ENCODE peak calls at places on chromosomes 1 and 21, in four cellular contexts. T is anterior cingulate cortex, X is germinal center, I is aorta. N is an unnamed sample.

GRCh38 chr1:9503001-9503675 is 36.1 kb upstream of the SLC25A33 start:
- DNase-seq in T (no peak), X (no peak), I (no peak), N (no peak)

GRCh38 chr1:212260557-212261342 is 24.5 kb upstream of the PPP2R5A start:
- DNase-seq in X (no peak), T (no peak), I (no peak), N (no peak)

GRCh38 chr1:43552813-43553212 is 22.1 kb downstream of the PTPRF start:
- DNase-seq in I (no peak), X (no peak), T (peak; percentile 65), N (peak; percentile 80)

GRCh38 chr1:63537940-63538339 is 14.6 kb downstream of the EFCAB7 start:
- DNase-seq in T (no peak), X (peak; percentile 4), I (no peak), N (no peak)

GRCh38 chr1:75964760-75965408 is 32.7 kb upstream of the ASB17 start:
- DNase-seq in X (no peak), I (no peak), T (no peak), N (no peak)

GRCh38 chr1:233700338-233700737 is 86.4 kb downstream of the KCNK1 start:
- DNase-seq in X (no peak), T (no peak), I (no peak), N (no peak)

GRCh38 chr21:43362306-43362927 is 64.5 kb downstream of the SIK1 start:
- DNase-seq in X (peak; percentile 79), I (peak; percentile 82), T (peak; percentile 35), N (no peak)

GRCh38 chr1:180988221-180988826 is 34.3 kb downstream of the STX6 start:
- DNase-seq in T (no peak), I (no peak), X (no peak), N (no peak)

GRCh38 chr1:211515090-211516023 is 23.4 kb upstream of the RD3 start:
- DNase-seq in I (peak; percentile 86), X (peak; percentile 86), T (peak; percentile 31), N (no peak)

GRCh38 chr1:219757890-219758289 is 145.0 kb upstream of the ZC3H11B start:
- DNase-seq in T (no peak), X (no peak), I (no peak), N (no peak)

GRCh38 chr1:34808051-34808810 is 15.4 kb downstream of the GJA4 start:
- DNase-seq in X (no peak), T (no peak), I (no peak), N (no peak)

N was measured in caudate nucleus.